ENCODE peak calls at places on chromosomes 3 and 15, in four cellular contexts. N, L, C and U are unnamed samples.

GRCh38 chr3:172156309-172156998 is 117.1 kb downstream of the FNDC3B start:
- DNase-seq in C (no peak), N (peak; percentile 80), L (peak; percentile 58), U (peak; percentile 88)

GRCh38 chr3:182981038-182981380 is 671 bp upstream of the DCUN1D1 start:
- DNase-seq in C (no peak), L (no peak), N (no peak), U (no peak)

GRCh38 chr3:25429441-25429907 is 1.4 kb downstream of the RARB start:
- DNase-seq in L (no peak), C (no peak), N (peak; percentile 28), U (no peak)

GRCh38 chr3:132788299-132788698 is 66.1 kb upstream of the NPHP3 start:
- DNase-seq in L (peak; percentile 20), N (peak; percentile 17), C (no peak), U (peak; percentile 32)

GRCh38 chr3:622314-622713 is 425.8 kb downstream of the CHL1 start:
- DNase-seq in C (no peak), N (no peak), L (no peak), U (no peak)

GRCh38 chr3:38108649-38109579 is 28.0 kb downstream of the ACAA1 start:
- DNase-seq in N (no peak), C (no peak), L (no peak), U (no peak)

GRCh38 chr15:99141943-99142342 is 37.1 kb downstream of the SYNM start:
- DNase-seq in L (no peak), C (no peak), N (no peak), U (no peak)

GRCh38 chr3:81764665-81765064 is 3.2 kb upstream of the GBE1 start:
- DNase-seq in C (no peak), L (no peak), N (no peak), U (no peak)

GRCh38 chr3:53842436-53843194 is 3.6 kb downstream of the CHDH start:
- DNase-seq in N (peak; percentile 96), L (peak; percentile 83), C (no peak), U (peak; percentile 90)

GRCh38 chr3:107690522-107691138 is 167.9 kb downstream of the BBX start:
- DNase-seq in C (peak; percentile 10), L (no peak), N (no peak), U (no peak)

GRCh38 chr3:107884719-107885460 is 205.9 kb downstream of the CD47 start:
- DNase-seq in C (no peak), L (no peak), N (peak; percentile 11), U (no peak)

GRCh38 chr3:100047455-100048141 is 66.7 kb downstream of the FILIP1L start:
- DNase-seq in C (no peak), L (no peak), N (peak; percentile 10), U (no peak)

GRCh38 chr15:55799287-55800212 is 56.6 kb upstream of the PRTG start:
- DNase-seq in N (peak; percentile 20), C (peak; percentile 40), L (peak; percentile 46), U (peak; percentile 78)

GRCh38 chr3:159038405-159038804 is 236.6 kb downstream of the MFSD1 start:
- DNase-seq in C (no peak), N (no peak), L (no peak), U (no peak)

GRCh38 chr15:93982226-93982641 is 249.1 kb upstream of the MCTP2 start:
- DNase-seq in L (peak; percentile 27), C (no peak), N (no peak), U (no peak)

GRCh38 chr3:128348805-128349531 is 117.7 kb downstream of the DNAJB8 start:
- DNase-seq in C (no peak), L (no peak), N (peak; percentile 49), U (no peak)

GRCh38 chr3:125128861-125129501 is 73.2 kb upstream of the HEG1 start:
- DNase-seq in N (peak; percentile 30), L (no peak), C (no peak), U (peak; percentile 90)

GRCh38 chr3:76495216-76495615 is 544.7 kb upstream of the ROBO2 start:
- DNase-seq in C (no peak), L (no peak), N (no peak), U (no peak)

GRCh38 chr15:24761704-24762302 is 86.2 kb downstream of the NPAP1 start:
- DNase-seq in L (no peak), C (no peak), N (no peak), U (no peak)

GRCh38 chr3:159785276-159785675 is 203.4 kb upstream of the IL12A start:
- DNase-seq in C (no peak), N (no peak), L (no peak), U (no peak)

GRCh38 chr3:115623414-115623868 is at the start of gene GAP43:
- DNase-seq in N (peak; percentile 7), C (no peak), L (peak; percentile 57), U (peak; percentile 10)

GRCh38 chr3:197224034-197224444 is 74.4 kb downstream of the DLG1 start:
- DNase-seq in C (peak; percentile 49), N (no peak), L (no peak), U (no peak)

GRCh38 chr3:78734048-78734637 is 1033.7 kb downstream of the ROBO1 start:
- DNase-seq in C (no peak), L (no peak), N (no peak), U (no peak)

GRCh38 chr3:112074616-112075497 is 11.3 kb upstream of the C3orf52 start:
- DNase-seq in L (peak; percentile 50), C (no peak), N (peak; percentile 61), U (peak; percentile 59)

GRCh38 chr3:56005196-56005805 is 463.0 kb downstream of the ERC2 start:
- DNase-seq in C (no peak), L (no peak), N (no peak), U (no peak)

GRCh38 chr15:60350121-60350520 is 47.7 kb downstream of the ANXA2 start:
- DNase-seq in C (no peak), L (no peak), N (no peak), U (no peak)

GRCh38 chr15:43095708-43096347 is 10.0 kb downstream of the UBR1 start:
- DNase-seq in C (no peak), N (no peak), L (no peak), U (no peak)

GRCh38 chr15:100932676-100933348 is 13.7 kb downstream of the LRRK1 start:
- DNase-seq in C (no peak), N (no peak), L (no peak), U (no peak)

GRCh38 chr15:67827561-67828378 is 2.5 kb downstream of the SKOR1 start:
- DNase-seq in N (no peak), C (no peak), L (no peak), U (no peak)
- H3K4me1 ChIP-seq in N (peaks cover 67% of the 10 kb centered on the region), C (peaks cover 26% of the 10 kb centered on the region), L (peaks cover 28% of the 10 kb centered on the region), U (peaks cover 67% of the 10 kb centered on the region)

GRCh38 chr3:126152458-126152857 is 27.9 kb downstream of the ALDH1L1 start:
- DNase-seq in L (no peak), N (no peak), C (no peak), U (no peak)

GRCh38 chr3:126151562-126152302 is 28.7 kb downstream of the ALDH1L1 start:
- DNase-seq in C (no peak), L (no peak), N (no peak), U (no peak)

GRCh38 chr3:126147932-126148683 is 32.3 kb downstream of the ALDH1L1 start:
- DNase-seq in C (no peak), L (no peak), N (no peak), U (no peak)

GRCh38 chr3:126149256-126149902 is 31.0 kb downstream of the ALDH1L1 start:
- DNase-seq in C (no peak), L (no peak), N (no peak), U (no peak)

DNA sequence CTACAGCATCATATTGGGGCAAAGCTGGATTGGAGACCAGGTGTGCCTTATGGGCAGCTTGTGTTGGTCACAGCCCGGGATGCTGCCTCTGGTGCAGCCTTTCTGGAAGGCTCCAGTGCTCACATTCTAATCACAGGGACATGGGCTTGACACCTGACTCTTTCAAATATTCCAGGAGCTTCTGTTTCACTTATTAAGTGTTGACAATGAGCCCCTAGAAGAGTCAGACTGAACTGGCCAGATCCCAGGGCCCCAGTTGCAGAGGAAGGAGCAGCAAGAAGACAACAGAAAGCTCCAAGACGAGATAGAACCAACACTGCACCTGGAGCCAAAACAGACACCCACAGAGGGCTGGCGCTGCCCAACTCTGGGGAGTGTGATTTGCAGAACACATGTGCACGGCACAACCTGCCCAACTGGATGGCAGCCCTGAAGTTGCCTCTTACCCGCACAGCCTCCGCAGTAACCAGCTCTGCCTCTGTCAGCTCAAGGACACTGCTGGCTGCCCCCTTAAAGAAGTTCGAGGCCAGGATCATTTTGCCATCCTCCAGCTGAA is 30.3 kb downstream of the ALDH1L1 start:
- DNase-seq in C (no peak), N (no peak), L (no peak), U (no peak)
- H3K27ac ChIP-seq in C (no peak overlapping the region), N (no peak overlapping the region), L (no peak overlapping the region), U (no peak overlapping the region)

GRCh38 chr3:179604336-179605078 is at the start of the genes MRPL47 and NDUFB5:
- DNase-seq in C (peak; percentile 89), N (peak; percentile 96), L (peak; percentile 94), U (peak; percentile 96)
- TF ChIP-seq POLR2A in C (peak; percentile 94), N (peak; percentile 83), L (peak; percentile 74), U (peak; percentile 11)

GRCh38 chr3:176037636-176038035 is 1159.6 kb downstream of the TBL1XR1 start:
- DNase-seq in N (no peak), C (no peak), L (no peak), U (no peak)

GRCh38 chr3:176046717-176047116 is 1150.6 kb downstream of the TBL1XR1 start:
- DNase-seq in N (no peak), C (no peak), L (no peak), U (no peak)

GRCh38 chr3:176041812-176042211 is 1155.5 kb downstream of the TBL1XR1 start:
- DNase-seq in N (no peak), L (no peak), C (no peak), U (no peak)
- H3K4me1 ChIP-seq in N (no peaks in the 10 kb centered on the region), L (no peaks in the 10 kb centered on the region), C (no peaks in the 10 kb centered on the region), U (no peaks in the 10 kb centered on the region)